ENCODE peak calls at places on chromosome 11, in eight cellular contexts. One of them, this sample, is unnamed.

GRCh38 chr11:72684236-72684912 is 10.2 kb upstream of the PDE2A start:
- DNase-seq in HT-29: peak
- DNase-seq in GM13977: peak
- DNase-seq in WERI-Rb-1: peak
- DNase-seq in activated effector memory CD4-positive, alpha-beta T cell treated with Interleukin-2 at 50 U/mL for 16 hours: peak
- DNase-seq in stimulated activated naive B cell treated with anti-CD40 and anti-IgM and Interleukin-4, amounts not matched to agents 10 μg/mL and 1 μg/mL and 100 μg/mL, for 72 hours: peak
- DNase-seq in stimulated activated CD4-positive, alpha-beta T cell treated with anti-CD3 and anti-CD28 coated beads, Interleukin-4, amount 100 ng/mL, for 1 hour: peak
- DNase-seq in naive thymus-derived CD4-positive, alpha-beta T cell: peak
- DNase-seq in this sample: no peak

GRCh38 chr11:11036185-11037161 is 178.6 kb upstream of the ZBED5 start:
- DNase-seq in HT-29: peak
- DNase-seq in naive thymus-derived CD4-positive, alpha-beta T cell: no peak
- DNase-seq in activated effector memory CD4-positive, alpha-beta T cell treated with Interleukin-2 at 50 U/mL for 16 hours: no peak
- DNase-seq in WERI-Rb-1: peak
- DNase-seq in GM13977: peak
- DNase-seq in stimulated activated CD4-positive, alpha-beta T cell treated with anti-CD3 and anti-CD28 coated beads, Interleukin-4, amount 100 ng/mL, for 1 hour: no peak
- DNase-seq in stimulated activated naive B cell treated with anti-CD40 and anti-IgM and Interleukin-4, amounts not matched to agents 10 μg/mL and 1 μg/mL and 100 μg/mL, for 72 hours: peak
- DNase-seq in this sample: no peak

GRCh38 chr11:30583505-30584280 is 2.5 kb downstream of the MPPED2 start:
- DNase-seq in WERI-Rb-1: peak
- DNase-seq in HT-29: no peak
- DNase-seq in stimulated activated naive B cell treated with anti-CD40 and anti-IgM and Interleukin-4, amounts not matched to agents 10 μg/mL and 1 μg/mL and 100 μg/mL, for 72 hours: no peak
- DNase-seq in activated effector memory CD4-positive, alpha-beta T cell treated with Interleukin-2 at 50 U/mL for 16 hours: no peak
- DNase-seq in GM13977: peak
- DNase-seq in naive thymus-derived CD4-positive, alpha-beta T cell: no peak
- DNase-seq in stimulated activated CD4-positive, alpha-beta T cell treated with anti-CD3 and anti-CD28 coated beads, Interleukin-4, amount 100 ng/mL, for 1 hour: no peak
- DNase-seq in this sample: no peak

GRCh38 chr11:29318134-29318845 is 698.5 kb downstream of the KCNA4 start:
- DNase-seq in GM13977: no peak
- DNase-seq in stimulated activated CD4-positive, alpha-beta T cell treated with anti-CD3 and anti-CD28 coated beads, Interleukin-4, amount 100 ng/mL, for 1 hour: no peak
- DNase-seq in HT-29: no peak
- DNase-seq in activated effector memory CD4-positive, alpha-beta T cell treated with Interleukin-2 at 50 U/mL for 16 hours: no peak
- DNase-seq in naive thymus-derived CD4-positive, alpha-beta T cell: no peak
- DNase-seq in stimulated activated naive B cell treated with anti-CD40 and anti-IgM and Interleukin-4, amounts not matched to agents 10 μg/mL and 1 μg/mL and 100 μg/mL, for 72 hours: no peak
- DNase-seq in WERI-Rb-1: no peak
- DNase-seq in this sample: no peak

GRCh38 chr11:46277313-46277622 is 194 bp upstream of the CREB3L1 start:
- DNase-seq in GM13977: peak
- DNase-seq in HT-29: peak
- DNase-seq in activated effector memory CD4-positive, alpha-beta T cell treated with Interleukin-2 at 50 U/mL for 16 hours: no peak
- DNase-seq in naive thymus-derived CD4-positive, alpha-beta T cell: no peak
- DNase-seq in WERI-Rb-1: peak
- DNase-seq in stimulated activated CD4-positive, alpha-beta T cell treated with anti-CD3 and anti-CD28 coated beads, Interleukin-4, amount 100 ng/mL, for 1 hour: no peak
- DNase-seq in stimulated activated naive B cell treated with anti-CD40 and anti-IgM and Interleukin-4, amounts not matched to agents 10 μg/mL and 1 μg/mL and 100 μg/mL, for 72 hours: no peak
- DNase-seq in this sample: no peak

GRCh38 chr11:93236741-93237675 is 39.2 kb upstream of the SLC36A4 start:
- DNase-seq in stimulated activated CD4-positive, alpha-beta T cell treated with anti-CD3 and anti-CD28 coated beads, Interleukin-4, amount 100 ng/mL, for 1 hour: no peak
- DNase-seq in activated effector memory CD4-positive, alpha-beta T cell treated with Interleukin-2 at 50 U/mL for 16 hours: no peak
- DNase-seq in stimulated activated naive B cell treated with anti-CD40 and anti-IgM and Interleukin-4, amounts not matched to agents 10 μg/mL and 1 μg/mL and 100 μg/mL, for 72 hours: no peak
- DNase-seq in HT-29: peak
- DNase-seq in naive thymus-derived CD4-positive, alpha-beta T cell: no peak
- DNase-seq in WERI-Rb-1: peak
- DNase-seq in GM13977: no peak
- DNase-seq in this sample: no peak

GRCh38 chr11:21511835-21512440 is 680.9 kb upstream of the ANO5 start:
- DNase-seq in HT-29: peak
- DNase-seq in stimulated activated CD4-positive, alpha-beta T cell treated with anti-CD3 and anti-CD28 coated beads, Interleukin-4, amount 100 ng/mL, for 1 hour: peak
- DNase-seq in WERI-Rb-1: peak
- DNase-seq in stimulated activated naive B cell treated with anti-CD40 and anti-IgM and Interleukin-4, amounts not matched to agents 10 μg/mL and 1 μg/mL and 100 μg/mL, for 72 hours: peak
- DNase-seq in naive thymus-derived CD4-positive, alpha-beta T cell: no peak
- DNase-seq in GM13977: peak
- DNase-seq in activated effector memory CD4-positive, alpha-beta T cell treated with Interleukin-2 at 50 U/mL for 16 hours: no peak
- DNase-seq in this sample: no peak

GRCh38 chr11:133040289-133040893 is 491.9 kb downstream of the OPCML start:
- DNase-seq in stimulated activated CD4-positive, alpha-beta T cell treated with anti-CD3 and anti-CD28 coated beads, Interleukin-4, amount 100 ng/mL, for 1 hour: no peak
- DNase-seq in GM13977: no peak
- DNase-seq in naive thymus-derived CD4-positive, alpha-beta T cell: no peak
- DNase-seq in WERI-Rb-1: no peak
- DNase-seq in stimulated activated naive B cell treated with anti-CD40 and anti-IgM and Interleukin-4, amounts not matched to agents 10 μg/mL and 1 μg/mL and 100 μg/mL, for 72 hours: no peak
- DNase-seq in HT-29: peak
- DNase-seq in activated effector memory CD4-positive, alpha-beta T cell treated with Interleukin-2 at 50 U/mL for 16 hours: no peak
- DNase-seq in this sample: no peak

GRCh38 chr11:71948314-71949027 is 19.6 kb downstream of the RNF121 start:
- DNase-seq in GM13977: no peak
- DNase-seq in naive thymus-derived CD4-positive, alpha-beta T cell: no peak
- DNase-seq in HT-29: peak
- DNase-seq in activated effector memory CD4-positive, alpha-beta T cell treated with Interleukin-2 at 50 U/mL for 16 hours: no peak
- DNase-seq in stimulated activated naive B cell treated with anti-CD40 and anti-IgM and Interleukin-4, amounts not matched to agents 10 μg/mL and 1 μg/mL and 100 μg/mL, for 72 hours: no peak
- DNase-seq in stimulated activated CD4-positive, alpha-beta T cell treated with anti-CD3 and anti-CD28 coated beads, Interleukin-4, amount 100 ng/mL, for 1 hour: no peak
- DNase-seq in WERI-Rb-1: no peak
- DNase-seq in this sample: no peak

GRCh38 chr11:130872102-130872501 is 44.2 kb downstream of the SNX19 start:
- DNase-seq in stimulated activated CD4-positive, alpha-beta T cell treated with anti-CD3 and anti-CD28 coated beads, Interleukin-4, amount 100 ng/mL, for 1 hour: no peak
- DNase-seq in activated effector memory CD4-positive, alpha-beta T cell treated with Interleukin-2 at 50 U/mL for 16 hours: no peak
- DNase-seq in HT-29: no peak
- DNase-seq in stimulated activated naive B cell treated with anti-CD40 and anti-IgM and Interleukin-4, amounts not matched to agents 10 μg/mL and 1 μg/mL and 100 μg/mL, for 72 hours: no peak
- DNase-seq in WERI-Rb-1: no peak
- DNase-seq in GM13977: no peak
- DNase-seq in naive thymus-derived CD4-positive, alpha-beta T cell: no peak
- DNase-seq in this sample: no peak

GRCh38 chr11:122853971-122854446 is 15.7 kb downstream of the CRTAM start:
- DNase-seq in naive thymus-derived CD4-positive, alpha-beta T cell: no peak
- DNase-seq in HT-29: peak
- DNase-seq in activated effector memory CD4-positive, alpha-beta T cell treated with Interleukin-2 at 50 U/mL for 16 hours: no peak
- DNase-seq in stimulated activated CD4-positive, alpha-beta T cell treated with anti-CD3 and anti-CD28 coated beads, Interleukin-4, amount 100 ng/mL, for 1 hour: no peak
- DNase-seq in WERI-Rb-1: peak
- DNase-seq in GM13977: peak
- DNase-seq in stimulated activated naive B cell treated with anti-CD40 and anti-IgM and Interleukin-4, amounts not matched to agents 10 μg/mL and 1 μg/mL and 100 μg/mL, for 72 hours: peak
- DNase-seq in this sample: no peak

GRCh38 chr11:44518968-44519550 is 46.4 kb upstream of the CD82 start:
- DNase-seq in stimulated activated naive B cell treated with anti-CD40 and anti-IgM and Interleukin-4, amounts not matched to agents 10 μg/mL and 1 μg/mL and 100 μg/mL, for 72 hours: no peak
- DNase-seq in stimulated activated CD4-positive, alpha-beta T cell treated with anti-CD3 and anti-CD28 coated beads, Interleukin-4, amount 100 ng/mL, for 1 hour: no peak
- DNase-seq in HT-29: peak
- DNase-seq in WERI-Rb-1: no peak
- DNase-seq in GM13977: no peak
- DNase-seq in naive thymus-derived CD4-positive, alpha-beta T cell: no peak
- DNase-seq in activated effector memory CD4-positive, alpha-beta T cell treated with Interleukin-2 at 50 U/mL for 16 hours: no peak
- DNase-seq in this sample: no peak

GRCh38 chr11:115290479-115291390 is 213.5 kb downstream of the CADM1 start:
- DNase-seq in stimulated activated CD4-positive, alpha-beta T cell treated with anti-CD3 and anti-CD28 coated beads, Interleukin-4, amount 100 ng/mL, for 1 hour: no peak
- DNase-seq in GM13977: no peak
- DNase-seq in HT-29: no peak
- DNase-seq in stimulated activated naive B cell treated with anti-CD40 and anti-IgM and Interleukin-4, amounts not matched to agents 10 μg/mL and 1 μg/mL and 100 μg/mL, for 72 hours: no peak
- DNase-seq in naive thymus-derived CD4-positive, alpha-beta T cell: no peak
- DNase-seq in activated effector memory CD4-positive, alpha-beta T cell treated with Interleukin-2 at 50 U/mL for 16 hours: no peak
- DNase-seq in WERI-Rb-1: no peak
- DNase-seq in this sample: no peak

GRCh38 chr11:134531331-134532135 is 119.5 kb upstream of the B3GAT1 start:
- DNase-seq in GM13977: no peak
- DNase-seq in naive thymus-derived CD4-positive, alpha-beta T cell: no peak
- DNase-seq in stimulated activated CD4-positive, alpha-beta T cell treated with anti-CD3 and anti-CD28 coated beads, Interleukin-4, amount 100 ng/mL, for 1 hour: no peak
- DNase-seq in stimulated activated naive B cell treated with anti-CD40 and anti-IgM and Interleukin-4, amounts not matched to agents 10 μg/mL and 1 μg/mL and 100 μg/mL, for 72 hours: no peak
- DNase-seq in activated effector memory CD4-positive, alpha-beta T cell treated with Interleukin-2 at 50 U/mL for 16 hours: no peak
- DNase-seq in WERI-Rb-1: peak
- DNase-seq in HT-29: no peak
- DNase-seq in this sample: no peak

GRCh38 chr11:10450451-10451398 is 4.3 kb upstream of the AMPD3 start:
- DNase-seq in WERI-Rb-1: no peak
- DNase-seq in naive thymus-derived CD4-positive, alpha-beta T cell: peak
- DNase-seq in stimulated activated CD4-positive, alpha-beta T cell treated with anti-CD3 and anti-CD28 coated beads, Interleukin-4, amount 100 ng/mL, for 1 hour: peak
- DNase-seq in activated effector memory CD4-positive, alpha-beta T cell treated with Interleukin-2 at 50 U/mL for 16 hours: peak
- DNase-seq in stimulated activated naive B cell treated with anti-CD40 and anti-IgM and Interleukin-4, amounts not matched to agents 10 μg/mL and 1 μg/mL and 100 μg/mL, for 72 hours: peak
- DNase-seq in GM13977: peak
- DNase-seq in HT-29: peak
- DNase-seq in this sample: no peak

GRCh38 chr11:47852053-47852452 is 3.9 kb upstream of the NUP160 start:
- DNase-seq in stimulated activated naive B cell treated with anti-CD40 and anti-IgM and Interleukin-4, amounts not matched to agents 10 μg/mL and 1 μg/mL and 100 μg/mL, for 72 hours: no peak
- DNase-seq in WERI-Rb-1: no peak
- DNase-seq in GM13977: no peak
- DNase-seq in HT-29: no peak
- DNase-seq in naive thymus-derived CD4-positive, alpha-beta T cell: no peak
- DNase-seq in stimulated activated CD4-positive, alpha-beta T cell treated with anti-CD3 and anti-CD28 coated beads, Interleukin-4, amount 100 ng/mL, for 1 hour: no peak
- DNase-seq in activated effector memory CD4-positive, alpha-beta T cell treated with Interleukin-2 at 50 U/mL for 16 hours: no peak
- DNase-seq in this sample: no peak

GRCh38 chr11:12789574-12789973 is 115.4 kb downstream of the TEAD1 start:
- DNase-seq in activated effector memory CD4-positive, alpha-beta T cell treated with Interleukin-2 at 50 U/mL for 16 hours: no peak
- DNase-seq in stimulated activated CD4-positive, alpha-beta T cell treated with anti-CD3 and anti-CD28 coated beads, Interleukin-4, amount 100 ng/mL, for 1 hour: no peak
- DNase-seq in WERI-Rb-1: peak
- DNase-seq in stimulated activated naive B cell treated with anti-CD40 and anti-IgM and Interleukin-4, amounts not matched to agents 10 μg/mL and 1 μg/mL and 100 μg/mL, for 72 hours: no peak
- DNase-seq in GM13977: no peak
- DNase-seq in naive thymus-derived CD4-positive, alpha-beta T cell: no peak
- DNase-seq in HT-29: no peak
- DNase-seq in this sample: no peak

GRCh38 chr11:92727769-92728168 is 241.7 kb upstream of the MTNR1B start:
- DNase-seq in naive thymus-derived CD4-positive, alpha-beta T cell: no peak
- DNase-seq in stimulated activated CD4-positive, alpha-beta T cell treated with anti-CD3 and anti-CD28 coated beads, Interleukin-4, amount 100 ng/mL, for 1 hour: no peak
- DNase-seq in GM13977: no peak
- DNase-seq in activated effector memory CD4-positive, alpha-beta T cell treated with Interleukin-2 at 50 U/mL for 16 hours: no peak
- DNase-seq in WERI-Rb-1: no peak
- DNase-seq in HT-29: no peak
- DNase-seq in stimulated activated naive B cell treated with anti-CD40 and anti-IgM and Interleukin-4, amounts not matched to agents 10 μg/mL and 1 μg/mL and 100 μg/mL, for 72 hours: no peak
- DNase-seq in this sample: no peak

GRCh38 chr11:73538381-73538872 is 59.5 kb downstream of the FAM168A start:
- DNase-seq in stimulated activated naive B cell treated with anti-CD40 and anti-IgM and Interleukin-4, amounts not matched to agents 10 μg/mL and 1 μg/mL and 100 μg/mL, for 72 hours: no peak
- DNase-seq in activated effector memory CD4-positive, alpha-beta T cell treated with Interleukin-2 at 50 U/mL for 16 hours: no peak
- DNase-seq in WERI-Rb-1: no peak
- DNase-seq in GM13977: peak
- DNase-seq in stimulated activated CD4-positive, alpha-beta T cell treated with anti-CD3 and anti-CD28 coated beads, Interleukin-4, amount 100 ng/mL, for 1 hour: no peak
- DNase-seq in HT-29: no peak
- DNase-seq in naive thymus-derived CD4-positive, alpha-beta T cell: no peak
- DNase-seq in this sample: peak

GRCh38 chr11:86999859-87000753 is 37.6 kb upstream of the TMEM135 start:
- DNase-seq in WERI-Rb-1: no peak
- DNase-seq in HT-29: peak
- DNase-seq in activated effector memory CD4-positive, alpha-beta T cell treated with Interleukin-2 at 50 U/mL for 16 hours: no peak
- DNase-seq in stimulated activated naive B cell treated with anti-CD40 and anti-IgM and Interleukin-4, amounts not matched to agents 10 μg/mL and 1 μg/mL and 100 μg/mL, for 72 hours: no peak
- DNase-seq in GM13977: no peak
- DNase-seq in stimulated activated CD4-positive, alpha-beta T cell treated with anti-CD3 and anti-CD28 coated beads, Interleukin-4, amount 100 ng/mL, for 1 hour: no peak
- DNase-seq in naive thymus-derived CD4-positive, alpha-beta T cell: no peak
- DNase-seq in this sample: no peak

GRCh38 chr11:47357985-47358730 is 5.7 kb upstream of the MYBPC3 start:
- DNase-seq in HT-29: no peak
- DNase-seq in activated effector memory CD4-positive, alpha-beta T cell treated with Interleukin-2 at 50 U/mL for 16 hours: no peak
- DNase-seq in GM13977: no peak
- DNase-seq in naive thymus-derived CD4-positive, alpha-beta T cell: no peak
- DNase-seq in stimulated activated naive B cell treated with anti-CD40 and anti-IgM and Interleukin-4, amounts not matched to agents 10 μg/mL and 1 μg/mL and 100 μg/mL, for 72 hours: no peak
- DNase-seq in WERI-Rb-1: no peak
- DNase-seq in stimulated activated CD4-positive, alpha-beta T cell treated with anti-CD3 and anti-CD28 coated beads, Interleukin-4, amount 100 ng/mL, for 1 hour: no peak
- DNase-seq in this sample: no peak

This sample was measured in GM12878.